ENCODE peak calls at places on chromosomes 7 and 10, in seven cellular contexts. One of them, this sample, is unnamed.

GRCh38 chr7:41641006-41641714 is 61.7 kb downstream of the INHBA start:
- DNase-seq in WTC11: no peak
- DNase-seq in HCT116: no peak
- DNase-seq in HepG2: no peak
- DNase-seq in HEK293T: peak; percentile 15
- DNase-seq in K562: no peak
- DNase-seq in GM12878: no peak
- DNase-seq in this sample: no peak

GRCh38 chr7:27435461-27435860 is 192.9 kb downstream of the EVX1 start:
- DNase-seq in WTC11: no peak
- DNase-seq in HCT116: no peak
- DNase-seq in HepG2: no peak
- DNase-seq in HEK293T: no peak
- DNase-seq in K562: no peak
- DNase-seq in GM12878: no peak
- DNase-seq in this sample: no peak

GRCh38 chr7:27161214-27161720 is 4.1 kb downstream of the HOXA9 start:
- DNase-seq in WTC11: no peak
- DNase-seq in HCT116: no peak
- DNase-seq in HepG2: no peak
- DNase-seq in HEK293T: no peak
- DNase-seq in K562: peak; percentile 26
- DNase-seq in GM12878: no peak
- DNase-seq in this sample: no peak

GRCh38 chr7:14691034-14691433 is 211.5 kb downstream of the DGKB start:
- DNase-seq in WTC11: no peak
- DNase-seq in HCT116: no peak
- DNase-seq in HepG2: no peak
- DNase-seq in HEK293T: no peak
- DNase-seq in K562: no peak
- DNase-seq in GM12878: no peak
- DNase-seq in this sample: no peak

GRCh38 chr10:105872665-105873064 is 1231.6 kb downstream of the SORCS3 start:
- DNase-seq in WTC11: no peak
- DNase-seq in HCT116: no peak
- DNase-seq in HepG2: no peak
- DNase-seq in HEK293T: no peak
- DNase-seq in K562: no peak
- DNase-seq in GM12878: no peak
- DNase-seq in this sample: no peak

GRCh38 chr7:116782177-116782711 is 80.1 kb upstream of the CAPZA2 start:
- DNase-seq in WTC11: no peak
- DNase-seq in HCT116: no peak
- DNase-seq in HepG2: no peak
- DNase-seq in HEK293T: peak; percentile 15
- DNase-seq in K562: no peak
- DNase-seq in GM12878: no peak
- DNase-seq in this sample: no peak

GRCh38 chr7:151851160-151851751 is 25.7 kb downstream of the PRKAG2 start:
- DNase-seq in WTC11: peak; percentile 4
- DNase-seq in HCT116: no peak
- DNase-seq in HepG2: no peak
- DNase-seq in HEK293T: no peak
- DNase-seq in K562: no peak
- DNase-seq in GM12878: peak; percentile 13
- DNase-seq in this sample: no peak

GRCh38 chr7:139570119-139570518 is 46.6 kb downstream of the CLEC2L start:
- DNase-seq in WTC11: no peak
- DNase-seq in HCT116: no peak
- DNase-seq in HepG2: no peak
- DNase-seq in HEK293T: no peak
- DNase-seq in K562: no peak
- DNase-seq in GM12878: no peak
- DNase-seq in this sample: no peak

GRCh38 chr10:6473430-6473829 is 106.6 kb downstream of the PRKCQ start:
- DNase-seq in WTC11: no peak
- DNase-seq in HCT116: no peak
- DNase-seq in HepG2: no peak
- DNase-seq in HEK293T: no peak
- DNase-seq in K562: peak; percentile 61
- DNase-seq in GM12878: no peak
- DNase-seq in this sample: no peak

GRCh38 chr10:78190051-78190450 is 156.4 kb downstream of the RPS24 start:
- DNase-seq in WTC11: no peak
- DNase-seq in HCT116: no peak
- DNase-seq in HepG2: no peak
- DNase-seq in HEK293T: no peak
- DNase-seq in K562: no peak
- DNase-seq in GM12878: no peak
- DNase-seq in this sample: no peak

GRCh38 chr10:17586741-17587720 is 30.1 kb downstream of the HACD1 start:
- DNase-seq in WTC11: no peak
- DNase-seq in HCT116: no peak
- DNase-seq in HepG2: no peak
- DNase-seq in HEK293T: no peak
- DNase-seq in K562: no peak
- DNase-seq in GM12878: no peak
- DNase-seq in this sample: no peak

GRCh38 chr10:70840836-70841235 is 25.1 kb downstream of the SGPL1 start:
- DNase-seq in WTC11: no peak
- DNase-seq in HCT116: no peak
- DNase-seq in HepG2: no peak
- DNase-seq in HEK293T: no peak
- DNase-seq in K562: no peak
- DNase-seq in GM12878: no peak
- DNase-seq in this sample: no peak

GRCh38 chr10:70845261-70845660 is 29.5 kb downstream of the SGPL1 start:
- DNase-seq in WTC11: no peak
- DNase-seq in HCT116: no peak
- DNase-seq in HepG2: no peak
- DNase-seq in HEK293T: no peak
- DNase-seq in K562: no peak
- DNase-seq in GM12878: no peak
- DNase-seq in this sample: no peak

GRCh38 chr10:70846795-70847194 is 31.0 kb downstream of the SGPL1 start:
- DNase-seq in WTC11: no peak
- DNase-seq in HCT116: no peak
- DNase-seq in HepG2: no peak
- DNase-seq in HEK293T: no peak
- DNase-seq in K562: no peak
- DNase-seq in GM12878: no peak
- DNase-seq in this sample: no peak

GRCh38 chr10:70843776-70844489 is 28.2 kb downstream of the SGPL1 start:
- DNase-seq in WTC11: no peak
- DNase-seq in HCT116: no peak
- DNase-seq in HepG2: no peak
- DNase-seq in HEK293T: no peak
- DNase-seq in K562: no peak
- DNase-seq in GM12878: no peak
- DNase-seq in this sample: no peak

GRCh38 chr10:70843333-70843732 is 27.6 kb downstream of the SGPL1 start:
- DNase-seq in WTC11: no peak
- DNase-seq in HCT116: no peak
- DNase-seq in HepG2: no peak
- DNase-seq in HEK293T: no peak
- DNase-seq in K562: peak; percentile 47
- DNase-seq in GM12878: no peak
- DNase-seq in this sample: no peak
- TF ChIP-seq SP1 in WTC11: no peak
- TF ChIP-seq SP1 in HCT116: no peak
- TF ChIP-seq SP1 in HepG2: no peak
- TF ChIP-seq SP1 in HEK293T: no peak
- TF ChIP-seq SP1 in K562: no peak
- TF ChIP-seq SP1 in GM12878: no peak
- TF ChIP-seq SP1 in this sample: no peak

GRCh38 chr7:24842029-24842428 is 84.8 kb upstream of the GSDME start:
- DNase-seq in WTC11: no peak
- DNase-seq in HCT116: no peak
- DNase-seq in HepG2: no peak
- DNase-seq in HEK293T: no peak
- DNase-seq in K562: no peak
- DNase-seq in GM12878: no peak
- DNase-seq in this sample: no peak

GRCh38 chr7:24847754-24848153 is 90.5 kb upstream of the GSDME start:
- DNase-seq in WTC11: no peak
- DNase-seq in HCT116: no peak
- DNase-seq in HepG2: no peak
- DNase-seq in HEK293T: no peak
- DNase-seq in K562: no peak
- DNase-seq in GM12878: no peak
- DNase-seq in this sample: no peak

GRCh38 chr7:24840543-24840942 is 83.3 kb upstream of the GSDME start:
- DNase-seq in WTC11: no peak
- DNase-seq in HCT116: no peak
- DNase-seq in HepG2: no peak
- DNase-seq in HEK293T: no peak
- DNase-seq in K562: no peak
- DNase-seq in GM12878: no peak
- DNase-seq in this sample: no peak

GRCh38 chr7:24843821-24844449 is 86.7 kb upstream of the GSDME start:
- DNase-seq in WTC11: no peak
- DNase-seq in HCT116: no peak
- DNase-seq in HepG2: no peak
- DNase-seq in HEK293T: no peak
- DNase-seq in K562: no peak
- DNase-seq in GM12878: no peak
- DNase-seq in this sample: no peak

DNA sequence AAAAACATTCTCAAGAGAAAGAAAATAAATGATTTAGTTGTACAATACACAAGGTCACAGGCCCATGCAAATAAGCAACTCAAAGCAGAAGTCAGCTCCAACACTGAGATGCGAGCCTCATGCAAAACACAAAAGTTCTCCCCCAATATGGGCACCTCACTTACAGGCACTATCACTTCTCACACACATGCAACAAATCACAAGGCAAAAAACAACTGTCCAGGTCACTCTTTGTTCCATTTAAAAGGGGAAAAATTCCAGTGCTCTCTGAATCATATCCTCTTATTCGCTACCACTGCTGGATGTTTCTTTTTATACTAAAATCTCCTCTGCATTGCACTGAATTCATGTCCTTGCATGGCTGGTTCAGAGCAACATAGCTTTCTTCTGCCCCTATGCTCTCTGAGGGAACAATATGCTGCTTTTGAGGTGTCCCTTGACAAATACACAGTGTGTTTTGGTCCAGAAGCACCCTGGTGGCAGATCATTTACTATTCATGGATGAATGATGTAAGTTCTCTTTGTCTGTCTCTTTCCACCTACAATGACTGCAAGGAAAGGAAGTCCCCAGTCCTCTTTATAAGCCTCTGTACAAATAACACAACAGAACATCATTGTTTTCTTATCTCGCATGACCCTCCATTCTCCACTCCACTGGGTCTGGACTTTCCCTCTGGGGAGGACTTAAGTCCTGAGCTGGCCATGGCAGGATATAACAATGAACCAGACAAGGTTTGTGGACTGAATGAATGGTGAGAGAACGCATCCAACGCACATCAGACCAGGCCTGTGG is 85.4 kb upstream of the GSDME start:
- DNase-seq in WTC11: no peak
- DNase-seq in HCT116: no peak
- DNase-seq in HepG2: peak; percentile 93
- DNase-seq in HEK293T: no peak
- DNase-seq in K562: no peak
- DNase-seq in GM12878: no peak
- DNase-seq in this sample: no peak
- TF ChIP-seq SP1 in WTC11: no peak
- TF ChIP-seq SP1 in HCT116: no peak
- TF ChIP-seq SP1 in HepG2: no peak
- TF ChIP-seq SP1 in HEK293T: no peak
- TF ChIP-seq SP1 in K562: no peak
- TF ChIP-seq SP1 in GM12878: no peak
- TF ChIP-seq SP1 in this sample: no peak

GRCh38 chr10:62040896-62041295 is 139.4 kb downstream of the ARID5B start:
- DNase-seq in WTC11: no peak
- DNase-seq in HCT116: no peak
- DNase-seq in HepG2: no peak
- DNase-seq in HEK293T: no peak
- DNase-seq in K562: no peak
- DNase-seq in GM12878: no peak
- DNase-seq in this sample: no peak

GRCh38 chr10:62038609-62039190 is 137.2 kb downstream of the ARID5B start:
- DNase-seq in WTC11: peak; percentile 60
- DNase-seq in HCT116: peak; percentile 38
- DNase-seq in HepG2: peak; percentile 78
- DNase-seq in HEK293T: peak; percentile 61
- DNase-seq in K562: peak; percentile 56
- DNase-seq in GM12878: no peak
- DNase-seq in this sample: peak; percentile 63

GRCh38 chr10:62037890-62038608 is 136.6 kb downstream of the ARID5B start:
- DNase-seq in WTC11: no peak
- DNase-seq in HCT116: no peak
- DNase-seq in HepG2: peak; percentile 91
- DNase-seq in HEK293T: no peak
- DNase-seq in K562: no peak
- DNase-seq in GM12878: no peak
- DNase-seq in this sample: no peak

GRCh38 chr10:62036186-62037081 is 134.9 kb downstream of the ARID5B start:
- DNase-seq in WTC11: no peak
- DNase-seq in HCT116: no peak
- DNase-seq in HepG2: no peak
- DNase-seq in HEK293T: no peak
- DNase-seq in K562: no peak
- DNase-seq in GM12878: no peak
- DNase-seq in this sample: no peak

DNA sequence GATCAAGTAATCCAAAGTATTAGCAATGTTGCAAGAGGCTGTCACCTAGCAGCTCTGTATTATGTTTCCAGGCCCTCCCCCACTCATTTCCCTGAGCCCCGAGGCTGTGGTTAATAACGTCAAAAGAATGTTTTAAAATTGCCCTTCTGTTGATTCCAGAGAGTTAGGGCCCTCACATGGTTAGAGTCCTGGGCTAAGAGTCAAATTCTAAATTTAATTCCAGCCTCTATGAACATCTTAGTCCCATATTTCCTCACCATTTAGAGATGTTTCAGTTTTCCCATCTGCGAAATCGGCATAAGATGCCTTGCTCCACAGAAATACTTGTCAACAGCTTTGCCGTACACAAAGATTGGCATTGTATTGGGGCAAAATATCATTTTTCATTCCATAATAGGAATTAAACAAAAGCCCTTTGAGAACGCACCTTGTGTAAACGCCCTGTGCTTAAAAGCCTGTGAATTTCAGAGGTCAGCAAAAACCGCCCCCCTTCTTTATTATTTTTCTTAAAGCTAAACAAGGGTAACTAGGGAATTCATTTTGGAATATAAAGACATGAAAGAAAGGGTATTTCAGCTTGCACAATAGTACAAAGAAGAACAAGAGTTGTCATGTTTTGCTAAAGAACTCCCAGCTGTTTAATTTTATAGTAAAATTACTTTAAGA is 135.8 kb downstream of the ARID5B start:
- DNase-seq in WTC11: no peak
- DNase-seq in HCT116: no peak
- DNase-seq in HepG2: peak; percentile 79
- DNase-seq in HEK293T: no peak
- DNase-seq in K562: no peak
- DNase-seq in GM12878: no peak
- DNase-seq in this sample: no peak
- TF ChIP-seq SP1 in WTC11: no peak
- TF ChIP-seq SP1 in HCT116: no peak
- TF ChIP-seq SP1 in HepG2: no peak
- TF ChIP-seq SP1 in HEK293T: no peak
- TF ChIP-seq SP1 in K562: no peak
- TF ChIP-seq SP1 in GM12878: no peak
- TF ChIP-seq SP1 in this sample: no peak

GRCh38 chr10:20406607-20407188 is 490.4 kb downstream of the NEBL start:
- DNase-seq in WTC11: no peak
- DNase-seq in HCT116: no peak
- DNase-seq in HepG2: no peak
- DNase-seq in HEK293T: no peak
- DNase-seq in K562: no peak
- DNase-seq in GM12878: no peak
- DNase-seq in this sample: no peak
- TF ChIP-seq SP1 in WTC11: no peak
- TF ChIP-seq SP1 in HCT116: no peak
- TF ChIP-seq SP1 in HepG2: no peak
- TF ChIP-seq SP1 in HEK293T: no peak
- TF ChIP-seq SP1 in K562: no peak
- TF ChIP-seq SP1 in GM12878: no peak
- TF ChIP-seq SP1 in this sample: no peak